ENCODE peak calls at places on chromosomes 6 and 20, in ten cellular contexts. I is prostate gland, C is fibroblast of lung, O is testis, K is aorta, Q is AG04450, F is A549, J is neuronal stem cell, G is small intestine, A is heart right ventricle. U is an unnamed sample.

GRCh38 chr20:15047561-15047960 is 710.1 kb upstream of the FLRT3 start:
- DNase-seq in C (no peak), K (no peak), I (no peak), G (no peak), Q (no peak), F (no peak), O (no peak), J (no peak), A (no peak), U (no peak)

GRCh38 chr6:14501240-14501639 is 383.7 kb downstream of the CD83 start:
- DNase-seq in I (no peak), F (no peak), J (peak; percentile 79), G (no peak), O (no peak), K (no peak), A (no peak), C (no peak), Q (no peak), U (no peak)

GRCh38 chr6:105326216-105326615 is 76.7 kb downstream of the PREP start:
- DNase-seq in C (peak; percentile 90), Q (no peak), K (no peak), A (no peak), F (no peak), G (peak; percentile 82), I (peak; percentile 79), J (no peak), O (no peak), U (no peak)

GRCh38 chr6:84078335-84078734 is 44.8 kb downstream of the MRAP2 start:
- DNase-seq in K (no peak), C (no peak), G (no peak), J (no peak), I (no peak), A (no peak), F (no peak), Q (no peak), O (no peak), U (no peak)

GRCh38 chr6:140566706-140567330 is 1192.4 kb upstream of the CITED2 start:
- DNase-seq in F (no peak), A (peak; percentile 15), K (no peak), I (no peak), J (no peak), C (peak; percentile 82), G (peak; percentile 10), Q (no peak), O (no peak), U (no peak)

GRCh38 chr6:116248577-116248976 is 5.3 kb downstream of the TSPYL4 start:
- DNase-seq in G (no peak), F (no peak), C (no peak), O (no peak), I (no peak), J (no peak), K (no peak), Q (no peak), A (no peak), U (no peak)

GRCh38 chr6:3884007-3884745 is 35.0 kb downstream of the FAM50B start:
- DNase-seq in C (peak; percentile 75), F (peak; percentile 60), K (no peak), Q (peak; percentile 50), I (no peak), O (no peak), A (no peak), G (peak; percentile 41), J (no peak), U (no peak)

GRCh38 chr6:52190409-52190808 is 4.2 kb downstream of the IL17A start:
- DNase-seq in I (no peak), J (no peak), A (no peak), Q (no peak), C (no peak), F (no peak), O (no peak), K (no peak), G (no peak), U (no peak)

GRCh38 chr6:38136547-38136946 is 317.0 kb downstream of the ZFAND3 start:
- DNase-seq in G (no peak), O (no peak), K (no peak), C (peak; percentile 17), F (no peak), I (no peak), A (no peak), Q (no peak), J (no peak), U (no peak)

GRCh38 chr6:99334526-99335127 is 14.8 kb downstream of the FAXC start:
- DNase-seq in O (peak; percentile 36), J (no peak), I (peak; percentile 28), K (no peak), C (peak; percentile 43), Q (peak; percentile 11), A (no peak), F (peak; percentile 63), G (peak; percentile 50), U (no peak)

GRCh38 chr6:126016591-126016990 is 30.3 kb downstream of the TRMT11 start:
- DNase-seq in A (no peak), K (no peak), F (no peak), G (no peak), O (no peak), Q (no peak), I (no peak), J (no peak), C (no peak), U (no peak)

GRCh38 chr6:11428351-11428750 is 109.2 kb upstream of the TMEM170B start:
- DNase-seq in J (no peak), A (no peak), O (no peak), F (no peak), I (no peak), Q (no peak), K (no peak), C (no peak), G (no peak), U (no peak)

GRCh38 chr6:168992696-168993185 is 260.9 kb downstream of the THBS2 start:
- DNase-seq in C (no peak), O (no peak), F (no peak), J (no peak), A (no peak), G (no peak), K (no peak), Q (no peak), I (no peak), U (no peak)

GRCh38 chr6:25137497-25137896 is 141.7 kb upstream of the CARMIL1 start:
- DNase-seq in J (no peak), G (no peak), Q (no peak), K (no peak), O (no peak), C (no peak), A (no peak), F (no peak), I (no peak), U (no peak)
- H3K27ac ChIP-seq in J (no peak overlapping the region), G (peak overlapping the region; percentile 93), Q (no peak overlapping the region), K (peak overlapping the region; percentile 99), O (peak overlapping the region; percentile 74), C (peak overlapping the region; percentile 89), A (peak overlapping the region; percentile 87), F (no peak overlapping the region), I (peak overlapping the region; percentile 68), U (peak overlapping the region; percentile 20)

GRCh38 chr6:53328375-53328774 is 20.4 kb downstream of the ELOVL5 start:
- DNase-seq in J (no peak), C (no peak), K (no peak), I (no peak), Q (no peak), A (no peak), F (no peak), G (no peak), O (no peak), U (no peak)
- H3K27ac ChIP-seq in J (no peak overlapping the region), C (no peak overlapping the region), K (no peak overlapping the region), I (no peak overlapping the region), Q (no peak overlapping the region), A (no peak overlapping the region), F (peak overlapping the region; percentile 82), G (no peak overlapping the region), O (no peak overlapping the region), U (no peak overlapping the region)

GRCh38 chr20:58407966-58408557 is 19.0 kb downstream of the VAPB start:
- DNase-seq in Q (no peak), G (no peak), I (no peak), A (no peak), C (no peak), F (no peak), J (no peak), O (no peak), K (no peak), U (no peak)

GRCh38 chr20:58406422-58407001 is 17.5 kb downstream of the VAPB start:
- DNase-seq in C (peak; percentile 34), O (no peak), F (no peak), I (no peak), Q (no peak), J (no peak), G (no peak), K (no peak), A (no peak), U (no peak)

GRCh38 chr20:58407201-58407873 is 18.3 kb downstream of the VAPB start:
- DNase-seq in O (no peak), A (no peak), K (no peak), I (no peak), Q (no peak), G (no peak), F (peak; percentile 25), J (no peak), C (peak; percentile 39), U (no peak)

GRCh38 chr20:58403272-58403671 is 14.2 kb downstream of the VAPB start:
- DNase-seq in I (no peak), O (no peak), Q (no peak), A (no peak), G (no peak), K (no peak), F (no peak), J (no peak), C (no peak), U (no peak)

GRCh38 chr20:58405504-58406291 is 16.7 kb downstream of the VAPB start:
- DNase-seq in J (no peak), F (no peak), I (no peak), K (no peak), O (no peak), C (no peak), G (no peak), Q (no peak), A (no peak), U (no peak)
- H3K27ac ChIP-seq in J (no peak overlapping the region), F (peak overlapping the region; percentile 23), I (no peak overlapping the region), K (no peak overlapping the region), O (no peak overlapping the region), C (no peak overlapping the region), G (no peak overlapping the region), Q (no peak overlapping the region), A (no peak overlapping the region), U (no peak overlapping the region)

GRCh38 chr20:49419785-49420184 is 62.7 kb downstream of the KCNB1 start:
- DNase-seq in G (no peak), A (no peak), I (no peak), O (no peak), C (no peak), F (no peak), J (no peak), Q (no peak), K (peak; percentile 34), U (no peak)

GRCh38 chr20:49418832-49419231 is 63.6 kb downstream of the KCNB1 start:
- DNase-seq in F (no peak), Q (no peak), J (no peak), I (no peak), K (peak; percentile 19), O (no peak), A (no peak), G (no peak), C (no peak), U (no peak)

GRCh38 chr20:49415664-49416044 is 66.8 kb downstream of the KCNB1 start:
- DNase-seq in O (no peak), G (no peak), C (no peak), I (no peak), A (no peak), K (no peak), F (no peak), Q (no peak), J (no peak), U (no peak)

GRCh38 chr20:49420292-49420691 is 62.2 kb downstream of the KCNB1 start:
- DNase-seq in A (no peak), K (no peak), C (no peak), I (peak; percentile 58), Q (no peak), J (no peak), O (no peak), F (no peak), G (peak; percentile 16), U (no peak)

GRCh38 chr20:49418156-49418555 is 64.3 kb downstream of the KCNB1 start:
- DNase-seq in C (no peak), I (no peak), J (no peak), A (no peak), F (no peak), Q (no peak), K (no peak), O (no peak), G (no peak), U (no peak)
- H3K27ac ChIP-seq in C (no peak overlapping the region), I (no peak overlapping the region), J (no peak overlapping the region), A (no peak overlapping the region), F (no peak overlapping the region), Q (no peak overlapping the region), K (no peak overlapping the region), O (peak overlapping the region; percentile 76), G (no peak overlapping the region), U (no peak overlapping the region)

U was measured in caudate nucleus.